ENCODE peak calls at places on chromosomes 2 and 18, in seven cellular contexts. M is IMR-90, F is HCT116, R is PC-9, T is neural progenitor cell, S is fibroblast of lung, C is K562. P is an unnamed sample.

GRCh38 chr2:211367252-211367651 is 810.9 kb downstream of the CPS1 start:
- DNase-seq in M (no peak), T (no peak), R (no peak), C (no peak), S (no peak), F (no peak), P (peak; percentile 6)

GRCh38 chr2:74383254-74383653 is 3.1 kb upstream of the DCTN1 start:
- DNase-seq in M (peak; percentile 86), F (no peak), S (peak; percentile 72), R (no peak), C (no peak), T (no peak), P (no peak)

GRCh38 chr2:70357076-70358071 is 55.5 kb upstream of the FAM136A start:
- DNase-seq in R (peak; percentile 75), M (no peak), C (no peak), F (no peak), T (no peak), S (peak; percentile 23), P (no peak)

GRCh38 chr2:229586012-229586411 is 128.3 kb downstream of the DNER start:
- DNase-seq in M (no peak), C (no peak), T (no peak), R (peak; percentile 61), F (peak; percentile 48), S (peak; percentile 55), P (no peak)

GRCh38 chr2:222127660-222128059 is 171.1 kb downstream of the PAX3 start:
- DNase-seq in C (no peak), S (no peak), T (no peak), F (no peak), M (no peak), R (no peak), P (peak; percentile 10)

GRCh38 chr2:75055820-75056675 is 97.6 kb downstream of the POLE4 start:
- DNase-seq in T (peak; percentile 73), M (peak; percentile 38), R (no peak), F (no peak), C (no peak), S (peak; percentile 95), P (no peak)

GRCh38 chr2:128710242-128710641 is 391.6 kb upstream of the HS6ST1 start:
- DNase-seq in S (no peak), R (no peak), T (no peak), F (no peak), C (no peak), M (no peak), P (no peak)

GRCh38 chr2:168443818-168444217 is 12.3 kb upstream of the CERS6 start:
- DNase-seq in C (no peak), R (no peak), M (no peak), S (no peak), F (no peak), T (no peak), P (no peak)

GRCh38 chr2:67514515-67514914 is 117.4 kb downstream of the ETAA1 start:
- DNase-seq in S (peak; percentile 49), T (no peak), R (no peak), M (peak; percentile 94), C (no peak), F (no peak), P (no peak)
- H4K20me1 ChIP-seq in S (no peaks in the 10 kb centered on the region), T (no peaks in the 10 kb centered on the region), R (no peaks in the 10 kb centered on the region), M (no peaks in the 10 kb centered on the region), C (no peaks in the 10 kb centered on the region), F (no peaks in the 10 kb centered on the region), P (no peaks in the 10 kb centered on the region)

GRCh38 chr2:109284816-109285215 is 155.8 kb downstream of the SH3RF3 start:
- DNase-seq in R (no peak), C (no peak), M (peak; percentile 79), S (peak; percentile 64), T (no peak), F (no peak), P (peak; percentile 25)

GRCh38 chr2:109282360-109282759 is 153.4 kb downstream of the SH3RF3 start:
- DNase-seq in S (no peak), R (no peak), F (no peak), M (no peak), T (no peak), C (no peak), P (no peak)

GRCh38 chr2:109280804-109281203 is 151.8 kb downstream of the SH3RF3 start:
- DNase-seq in T (no peak), F (no peak), C (no peak), R (no peak), M (no peak), S (no peak), P (no peak)

GRCh38 chr2:109285244-109285651 is 156.2 kb downstream of the SH3RF3 start:
- DNase-seq in M (peak; percentile 41), S (peak; percentile 82), F (no peak), R (no peak), T (no peak), C (no peak), P (no peak)

DNA sequence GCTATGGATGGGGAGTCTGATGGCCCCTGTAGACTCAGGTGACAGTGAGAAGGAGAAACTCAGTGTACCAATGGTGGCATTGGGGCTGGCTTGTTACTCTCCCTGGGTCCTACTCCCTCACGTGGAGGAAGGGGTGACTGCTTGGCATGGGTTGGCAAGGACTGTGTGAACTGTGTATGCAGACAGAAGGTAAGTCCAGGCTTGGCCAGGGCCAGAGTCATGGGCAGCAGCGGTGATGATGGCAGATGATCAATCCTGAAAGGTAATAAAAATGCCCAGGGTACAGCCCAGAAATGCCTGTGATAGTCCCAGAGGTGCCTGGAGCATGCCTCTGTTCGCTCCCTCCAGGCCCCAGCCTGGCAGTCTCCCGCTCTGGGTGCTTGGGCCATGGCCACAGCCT is 153.9 kb downstream of the SH3RF3 start:
- DNase-seq in F (no peak), S (no peak), M (no peak), C (no peak), T (no peak), R (no peak), P (no peak)
- H4K20me1 ChIP-seq in F (no peaks in the 10 kb centered on the region), S (no peaks in the 10 kb centered on the region), M (peaks cover 97% of the 10 kb centered on the region), C (no peaks in the 10 kb centered on the region), T (no peaks in the 10 kb centered on the region), R (peaks cover 8% of the 10 kb centered on the region), P (no peaks in the 10 kb centered on the region)

GRCh38 chr2:64398730-64399129 is 55.2 kb upstream of the LGALSL start:
- DNase-seq in T (no peak), C (no peak), F (no peak), M (no peak), S (no peak), R (no peak), P (no peak)
- H4K20me1 ChIP-seq in T (no peaks in the 10 kb centered on the region), C (no peaks in the 10 kb centered on the region), F (no peaks in the 10 kb centered on the region), M (no peaks in the 10 kb centered on the region), S (no peaks in the 10 kb centered on the region), R (no peaks in the 10 kb centered on the region), P (no peaks in the 10 kb centered on the region)

DNA sequence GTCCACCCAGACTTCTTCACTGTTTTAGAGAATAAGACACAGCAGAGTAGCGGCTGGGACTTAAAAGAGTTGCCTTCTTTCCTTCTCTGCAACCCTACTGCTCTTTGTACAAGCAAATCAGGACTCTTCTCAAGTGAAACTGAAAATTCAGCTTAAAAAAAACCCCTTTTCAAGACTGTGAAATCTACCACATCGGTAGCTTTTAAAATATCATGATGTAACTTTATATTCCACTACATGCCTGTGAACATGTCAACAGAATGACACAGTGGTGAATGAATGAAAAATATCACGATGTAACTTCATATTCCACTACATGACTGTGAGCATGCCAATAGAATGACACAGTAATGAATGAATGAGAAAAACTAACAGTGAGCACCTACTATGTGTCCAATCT is 53.4 kb downstream of the TCF4 start:
- DNase-seq in F (no peak), T (no peak), M (peak; percentile 51), C (no peak), S (peak; percentile 43), R (no peak), P (no peak)
- H4K20me1 ChIP-seq in F (no peaks in the 10 kb centered on the region), T (peaks cover 95% of the 10 kb centered on the region), M (peaks cover 8% of the 10 kb centered on the region), C (no peaks in the 10 kb centered on the region), S (no peaks in the 10 kb centered on the region), R (no peaks in the 10 kb centered on the region), P (no peaks in the 10 kb centered on the region)

P was measured in hepatocyte.